ENCODE peak calls at places on chromosomes 7 and 10, in seven cellular contexts. U, R, K, J, F, V and N are unnamed samples.

GRCh38 chr7:140176271-140176701 is 497 bp downstream of the KDM7A start:
- DNase-seq in F (peak; percentile 34), U (no peak), R (peak; percentile 30), K (no peak), V (no peak), J (no peak), N (no peak)

GRCh38 chr7:153886506-153887391 is 165.4 kb upstream of the DPP6 start:
- DNase-seq in F (no peak), J (no peak), K (no peak), R (no peak), V (no peak), U (no peak), N (no peak)

GRCh38 chr10:123392182-123392930 is 238.2 kb downstream of the BUB3 start:
- DNase-seq in F (no peak), U (no peak), J (no peak), K (no peak), V (no peak), R (no peak), N (no peak)

GRCh38 chr7:12968836-12969422 is 281.5 kb downstream of the ARL4A start:
- DNase-seq in K (no peak), J (no peak), F (no peak), U (no peak), V (no peak), R (no peak), N (no peak)

GRCh38 chr7:148492157-148492860 is 98.3 kb upstream of the C7orf33 start:
- DNase-seq in F (no peak), R (no peak), J (no peak), K (no peak), V (no peak), U (no peak), N (peak; percentile 15)

GRCh38 chr7:16356241-16356958 is 64.9 kb downstream of the CRPPA start:
- DNase-seq in J (peak; percentile 55), F (no peak), K (peak; percentile 19), U (no peak), V (no peak), R (no peak), N (peak; percentile 37)

GRCh38 chr7:16985621-16986020 is 103.8 kb upstream of the AGR3 start:
- DNase-seq in J (no peak), V (no peak), K (no peak), U (no peak), F (no peak), R (no peak), N (no peak)

GRCh38 chr10:49080071-49080470 is 35.3 kb downstream of the VSTM4 start:
- DNase-seq in F (no peak), J (peak; percentile 29), K (peak; percentile 38), V (peak; percentile 47), U (no peak), R (no peak), N (peak; percentile 87)

GRCh38 chr7:142436601-142437000 is 178.7 kb upstream of the PRSS58 start:
- DNase-seq in K (peak; percentile 34), F (no peak), U (peak; percentile 15), V (no peak), R (no peak), J (peak; percentile 10), N (peak; percentile 36)

GRCh38 chr7:150688630-150689029 is 3.1 kb downstream of the GIMAP2 start:
- DNase-seq in F (peak; percentile 1), V (no peak), K (no peak), R (no peak), U (no peak), J (no peak), N (no peak)

GRCh38 chr7:133904766-133905165 is 222.4 kb upstream of the LRGUK start:
- DNase-seq in U (no peak), R (no peak), F (no peak), K (no peak), V (no peak), J (no peak), N (no peak)

GRCh38 chr10:63483983-63484382 is 18.2 kb upstream of the JMJD1C start:
- DNase-seq in U (no peak), F (no peak), J (no peak), V (no peak), K (no peak), R (no peak), N (no peak)

GRCh38 chr10:50605280-50606270 is 18.2 kb downstream of the SGMS1 start:
- DNase-seq in K (peak; percentile 98), V (no peak), F (no peak), U (peak; percentile 24), J (peak; percentile 98), R (peak; percentile 31), N (peak; percentile 98)

GRCh38 chr10:95247200-95247880 is 43.5 kb downstream of the PDLIM1 start:
- DNase-seq in K (peak; percentile 95), V (no peak), U (no peak), R (no peak), J (peak; percentile 76), F (no peak), N (peak; percentile 89)

GRCh38 chr7:106070201-106070551 is 41.9 kb downstream of the SYPL1 start:
- DNase-seq in F (no peak), V (no peak), J (no peak), U (no peak), R (peak; percentile 41), K (no peak), N (no peak)

GRCh38 chr7:2165610-2166594 is 66.8 kb downstream of the MAD1L1 start:
- DNase-seq in F (no peak), U (no peak), J (no peak), K (no peak), V (no peak), R (no peak), N (no peak)

GRCh38 chr7:35505031-35505430 is 189.9 kb downstream of the HERPUD2 start:
- DNase-seq in V (no peak), K (no peak), F (peak; percentile 53), R (no peak), U (no peak), J (no peak), N (no peak)

GRCh38 chr7:35512716-35513115 is 182.2 kb downstream of the HERPUD2 start:
- DNase-seq in F (no peak), R (no peak), U (no peak), K (no peak), J (no peak), V (no peak), N (no peak)

GRCh38 chr7:35504365-35504764 is 190.6 kb downstream of the HERPUD2 start:
- DNase-seq in J (no peak), F (no peak), R (no peak), U (no peak), K (no peak), V (no peak), N (no peak)

GRCh38 chr7:35513192-35513591 is 181.7 kb downstream of the HERPUD2 start:
- DNase-seq in V (no peak), F (no peak), J (no peak), K (no peak), R (no peak), U (no peak), N (no peak)

GRCh38 chr7:35508623-35509400 is 186.1 kb downstream of the HERPUD2 start:
- DNase-seq in U (no peak), V (no peak), K (no peak), F (no peak), R (no peak), J (no peak), N (peak; percentile 33)
- TF ChIP-seq CTCF in U (peak; percentile 6), V (no peak), K (no peak), F (peak; percentile 29), R (no peak), J (peak; percentile 14), N (peak; percentile 35)

DNA sequence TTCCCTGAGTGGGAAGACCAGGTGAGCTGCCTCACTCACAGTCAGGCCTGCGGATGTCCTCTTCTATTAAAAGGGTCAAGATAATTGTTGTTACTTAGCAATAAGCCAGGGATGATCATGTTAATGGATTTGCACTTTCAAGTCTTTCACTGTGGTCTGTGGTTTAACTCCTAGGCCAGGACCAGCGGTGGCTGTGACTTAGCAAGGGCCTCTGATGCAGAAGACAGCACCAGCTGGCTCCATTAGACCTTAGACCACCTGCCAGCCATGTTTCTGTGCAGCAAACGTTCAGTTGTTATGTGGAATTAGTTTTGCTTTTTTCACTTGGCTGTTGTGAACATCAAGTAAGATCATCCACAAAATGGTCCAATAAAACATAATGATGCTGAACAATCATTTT is 537.3 kb downstream of the TNS3 start:
- DNase-seq in K (no peak), U (no peak), R (no peak), F (no peak), V (no peak), J (no peak), N (no peak)
- H3K4me3 ChIP-seq in K (no peak overlapping the region), U (no peak overlapping the region), R (no peak overlapping the region), F (no peak overlapping the region), V (no peak overlapping the region), J (no peak overlapping the region), N (no peak overlapping the region)

DNA sequence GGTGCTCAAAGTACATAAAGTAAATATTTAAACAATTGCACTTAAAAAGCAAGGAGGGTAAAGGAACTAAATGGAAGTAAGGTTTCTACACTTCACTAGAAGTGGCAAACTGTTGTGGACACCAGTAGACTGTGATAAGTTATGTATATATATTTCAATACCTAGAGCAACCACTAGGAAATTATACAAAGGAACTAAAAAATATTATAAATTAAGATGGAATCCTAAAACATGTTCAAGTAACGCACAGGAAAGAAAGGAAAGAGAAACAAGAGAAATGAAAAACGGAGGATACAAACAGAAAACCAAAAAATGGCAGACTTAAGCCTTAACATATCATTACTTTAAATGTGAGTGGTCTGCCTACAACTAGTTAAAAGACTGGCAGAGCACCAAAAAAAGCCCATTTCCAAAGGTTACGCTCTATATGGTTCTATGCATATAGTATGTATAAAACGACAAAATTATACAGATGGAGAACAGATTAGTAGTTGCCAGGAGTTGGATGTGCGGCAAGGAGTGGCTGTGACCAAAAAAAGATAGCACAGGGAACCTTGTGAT is 19.0 kb downstream of the VPS41 start:
- DNase-seq in F (no peak), K (no peak), U (no peak), R (no peak), V (no peak), J (no peak), N (no peak)
- TF ChIP-seq CTCF in F (peak; percentile 43), K (no peak), U (no peak), R (no peak), V (peak; percentile 16), J (peak; percentile 18), N (no peak)

GRCh38 chr10:42475168-42476098 is 162.9 kb downstream of the ZNF33B start:
- DNase-seq in R (no peak), U (no peak), K (peak; percentile 16), V (no peak), J (peak; percentile 49), F (peak; percentile 2), N (peak; percentile 34)
- H3K4me3 ChIP-seq in R (no peak overlapping the region), U (no peak overlapping the region), K (peak overlapping the region; percentile 59), V (peak overlapping the region; percentile 29), J (peak overlapping the region; percentile 53), F (peak overlapping the region; percentile 40), N (peak overlapping the region; percentile 50)

GRCh38 chr7:127588697-127589482 is 679 bp downstream of the ARF5 start:
- DNase-seq in F (peak; percentile 91), J (peak; percentile 46), K (peak; percentile 51), V (no peak), U (peak; percentile 80), R (peak; percentile 58), N (peak; percentile 59)
- TF ChIP-seq CTCF in F (peak; percentile 62), J (peak; percentile 63), K (peak; percentile 71), V (peak; percentile 15), U (peak; percentile 65), R (peak; percentile 39), N (peak; percentile 76)